ENCODE peak calls at places on chromosomes 4 and X, in six cellular contexts. I is OCI-LY7, M is right cardiac atrium, F is breast epithelium, Q is fibroblast of villous mesenchyme, W is tibial artery. U is an unnamed sample.

GRCh38 chr4:38583102-38583501 is 80.9 kb upstream of the KLF3 start:
- DNase-seq in I (no peak), M (no peak), F (no peak), Q (no peak), W (no peak), U (peak; percentile 28)

GRCh38 chrX:68881911-68882310 is 53.1 kb downstream of the EFNB1 start:
- DNase-seq in I (no peak), M (no peak), F (no peak), Q (no peak), W (no peak), U (no peak)

GRCh38 chrX:49166914-49167739 is 4.6 kb downstream of the MAGIX start:
- DNase-seq in I (peak; percentile 69), M (peak; percentile 90), F (no peak), Q (peak; percentile 82), W (peak; percentile 96), U (peak; percentile 63)

GRCh38 chr4:21888195-21888976 is 60.2 kb downstream of the KCNIP4 start:
- DNase-seq in I (no peak), M (no peak), F (no peak), Q (peak; percentile 91), W (no peak), U (no peak)

GRCh38 chr4:10722957-10723356 is 38.4 kb upstream of the CLNK start:
- DNase-seq in I (peak; percentile 50), M (no peak), F (no peak), Q (no peak), W (no peak), U (peak; percentile 37)

GRCh38 chr4:21827575-21827974 is 121.0 kb downstream of the KCNIP4 start:
- DNase-seq in I (no peak), M (no peak), F (no peak), Q (peak; percentile 52), W (no peak), U (no peak)

GRCh38 chr4:159177265-159178146 is 74.6 kb downstream of the RAPGEF2 start:
- DNase-seq in I (no peak), M (no peak), F (no peak), Q (no peak), W (no peak), U (no peak)

GRCh38 chrX:149131780-149132179 is 373.3 kb downstream of the IDS start:
- DNase-seq in I (no peak), M (no peak), F (no peak), Q (no peak), W (no peak), U (no peak)

GRCh38 chr4:184473515-184474260 is 662 bp downstream of the IRF2 start:
- DNase-seq in I (peak; percentile 71), M (peak; percentile 77), F (no peak), Q (peak; percentile 55), W (no peak), U (peak; percentile 26)

GRCh38 chr4:147843162-147843561 is 111.3 kb downstream of the ARHGAP10 start:
- DNase-seq in I (peak; percentile 19), M (no peak), F (no peak), Q (no peak), W (no peak), U (peak; percentile 61)

GRCh38 chrX:115367455-115367854 is 77.9 kb downstream of the LUZP4 start:
- DNase-seq in I (no peak), M (no peak), F (no peak), Q (peak; percentile 55), W (no peak), U (no peak)

GRCh38 chrX:40866878-40867277 is 131.5 kb upstream of the MED14 start:
- DNase-seq in I (no peak), M (no peak), F (no peak), Q (no peak), W (no peak), U (no peak)

GRCh38 chr4:153222790-153223417 is 18.7 kb downstream of the TRIM2 start:
- DNase-seq in I (no peak), M (peak; percentile 83), F (peak; percentile 60), Q (peak; percentile 70), W (peak; percentile 79), U (no peak)

GRCh38 chr4:106048250-106048931 is 153.1 kb downstream of the NPNT start:
- DNase-seq in I (no peak), M (no peak), F (no peak), Q (peak; percentile 55), W (no peak), U (no peak)

GRCh38 chrX:49106930-49107329 is 16.6 kb downstream of the GPKOW start:
- DNase-seq in I (peak; percentile 24), M (no peak), F (no peak), Q (peak; percentile 34), W (no peak), U (no peak)

GRCh38 chr4:114038762-114039392 is 59.4 kb upstream of the ARSJ start:
- DNase-seq in I (no peak), M (no peak), F (no peak), Q (no peak), W (no peak), U (no peak)

GRCh38 chr4:51840791-51841190 is 2.2 kb upstream of the DCUN1D4 start:
- DNase-seq in I (no peak), M (no peak), F (no peak), Q (no peak), W (no peak), U (no peak)

GRCh38 chrX:103918050-103918449 is 44.4 kb upstream of the TMSB15B start:
- DNase-seq in I (peak; percentile 72), M (peak; percentile 75), F (no peak), Q (peak; percentile 49), W (peak; percentile 65), U (peak; percentile 74)

GRCh38 chr4:121696140-121696640 is 590 bp downstream of the ANXA5 start:
- DNase-seq in I (peak; percentile 39), M (peak; percentile 92), F (peak; percentile 60), Q (peak; percentile 89), W (peak; percentile 92), U (no peak)

GRCh38 chrX:9566150-9566621 is 101.3 kb downstream of the TBL1X start:
- DNase-seq in I (no peak), M (peak; percentile 80), F (no peak), Q (peak; percentile 81), W (peak; percentile 68), U (peak; percentile 5)

GRCh38 chr4:162010362-162010761 is 153.4 kb downstream of the FSTL5 start:
- DNase-seq in I (no peak), M (no peak), F (no peak), Q (peak; percentile 26), W (no peak), U (no peak)

GRCh38 chrX:2592279-2592678 is 91.5 kb upstream of the DHRSX start:
- DNase-seq in I (no peak), M (no peak), F (no peak), Q (no peak), W (no peak), U (no peak)

GRCh38 chrX:44828008-44828605 is 15.7 kb upstream of the DUSP21 start:
- DNase-seq in I (no peak), M (no peak), F (no peak), Q (peak; percentile 39), W (no peak), U (no peak)

GRCh38 chr4:166144607-166145006 is 271.6 kb downstream of the TLL1 start:
- DNase-seq in I (no peak), M (no peak), F (no peak), Q (peak; percentile 7), W (no peak), U (no peak)

GRCh38 chr4:37793562-37793961 is 32.9 kb upstream of the PGM2 start:
- DNase-seq in I (peak; percentile 39), M (no peak), F (no peak), Q (peak; percentile 23), W (no peak), U (peak; percentile 38)

GRCh38 chr4:57291911-57292310 is 181.7 kb upstream of the IGFBP7 start:
- DNase-seq in I (no peak), M (no peak), F (no peak), Q (no peak), W (no peak), U (no peak)

GRCh38 chr4:182578402-182578801 is 335.2 kb downstream of the TENM3 start:
- DNase-seq in I (no peak), M (no peak), F (no peak), Q (peak; percentile 33), W (no peak), U (no peak)

GRCh38 chrX:11702420-11702819 is 36.7 kb upstream of the ARHGAP6 start:
- DNase-seq in I (no peak), M (no peak), F (no peak), Q (no peak), W (no peak), U (no peak)

GRCh38 chr4:64192731-64193412 is 216.4 kb downstream of the TECRL start:
- DNase-seq in I (no peak), M (no peak), F (no peak), Q (no peak), W (no peak), U (no peak)

GRCh38 chrX:44012484-44013096 is 39.4 kb upstream of the NDP start:
- DNase-seq in I (no peak), M (peak; percentile 32), F (no peak), Q (peak; percentile 10), W (peak; percentile 66), U (peak; percentile 11)

GRCh38 chr4:18020145-18020670 is 1.3 kb downstream of the LCORL start:
- DNase-seq in I (peak; percentile 32), M (peak; percentile 44), F (no peak), Q (peak; percentile 17), W (no peak), U (peak; percentile 22)

GRCh38 chr4:15753786-15754185 is 24.3 kb upstream of the CD38 start:
- DNase-seq in I (no peak), M (peak; percentile 85), F (no peak), Q (peak; percentile 51), W (no peak), U (no peak)

GRCh38 chr4:25722964-25723363 is 67.3 kb downstream of the SLC34A2 start:
- DNase-seq in I (no peak), M (no peak), F (no peak), Q (peak; percentile 2), W (no peak), U (no peak)

GRCh38 chrX:129744881-129745321 is 6.1 kb downstream of the XPNPEP2 start:
- DNase-seq in I (no peak), M (no peak), F (no peak), Q (no peak), W (no peak), U (peak; percentile 79)

GRCh38 chr4:126604273-126604867 is 1028.4 kb upstream of the INTU start:
- DNase-seq in I (peak; percentile 19), M (peak; percentile 65), F (no peak), Q (peak; percentile 56), W (no peak), U (peak; percentile 4)

GRCh38 chr4:40199179-40199670 is 2.4 kb downstream of the RHOH start:
- DNase-seq in I (peak; percentile 58), M (no peak), F (no peak), Q (no peak), W (no peak), U (no peak)
- H3K4me3 ChIP-seq in I (peak overlapping the region; percentile 79), M (no peak overlapping the region), F (peak overlapping the region; percentile 34), Q (no peak overlapping the region), W (no peak overlapping the region), U (peak overlapping the region; percentile 73)

GRCh38 chr4:80069108-80069836 is 3.8 kb downstream of the ANTXR2 start:
- DNase-seq in I (no peak), M (no peak), F (no peak), Q (no peak), W (no peak), U (no peak)
- H3K4me3 ChIP-seq in I (no peak overlapping the region), M (no peak overlapping the region), F (no peak overlapping the region), Q (peak overlapping the region; percentile 92), W (no peak overlapping the region), U (no peak overlapping the region)

GRCh38 chr4:1154523-1155182 is 17.7 kb downstream of the SPON2 start:
- DNase-seq in I (peak; percentile 51), M (peak; percentile 58), F (no peak), Q (peak; percentile 65), W (peak; percentile 95), U (no peak)
- H3K4me3 ChIP-seq in I (peak overlapping the region; percentile 31), M (no peak overlapping the region), F (peak overlapping the region; percentile 11), Q (no peak overlapping the region), W (peak overlapping the region; percentile 41), U (no peak overlapping the region)

GRCh38 chr4:123844374-123844773 is 447.8 kb downstream of the SPRY1 start:
- DNase-seq in I (no peak), M (no peak), F (no peak), Q (no peak), W (no peak), U (no peak)
- H3K4me3 ChIP-seq in I (no peak overlapping the region), M (no peak overlapping the region), F (no peak overlapping the region), Q (no peak overlapping the region), W (no peak overlapping the region), U (no peak overlapping the region)

U was measured in Jurkat, Clone E6-1.